ENCODE peak calls at places on chromosomes 4 and X, in nine cellular contexts. W, D, V, L, S, N, B, E and T are unnamed samples. For H3K4me1 and H3K36me3, the result is how much of the 10 kb centered on the place peaks cover.

GRCh38 chr4:117324851-117325491 is 239.6 kb upstream of the TRAM1L1 start:
- DNase-seq in N (no peak), S (no peak), B (no peak), W (peak), E (no peak), L (no peak), D (no peak), V (no peak), T (no peak)

GRCh38 chrX:37834937-37835336 is 12.4 kb downstream of the DYNLT3 start:
- DNase-seq in L (no peak), E (no peak), W (no peak), D (no peak), V (no peak), B (no peak), N (no peak), S (no peak), T (no peak)

GRCh38 chr4:180134116-180134866 is 2108.9 kb upstream of the TENM3 start:
- DNase-seq in L (no peak), V (no peak), B (peak), S (no peak), D (no peak), N (no peak), W (no peak), E (no peak), T (no peak)

GRCh38 chrX:119817130-119817690 is 25.8 kb upstream of the RPL39 start:
- DNase-seq in V (no peak), L (peak), W (no peak), D (no peak), E (no peak), B (no peak), N (no peak), S (no peak), T (no peak)

GRCh38 chr4:100117749-100118148 is 72.5 kb downstream of the DDIT4L start:
- DNase-seq in L (no peak), V (no peak), D (no peak), E (no peak), W (peak), N (no peak), S (no peak), B (no peak), T (no peak)

GRCh38 chr4:161655148-161655547 is 508.7 kb downstream of the FSTL5 start:
- DNase-seq in W (no peak), L (no peak), D (no peak), S (no peak), N (no peak), B (no peak), V (no peak), E (no peak), T (no peak)

GRCh38 chr4:41693629-41694028 is 54.9 kb downstream of the PHOX2B start:
- DNase-seq in N (no peak), W (peak), L (no peak), B (no peak), E (no peak), V (no peak), D (no peak), S (no peak), T (peak)

GRCh38 chr4:6869944-6870343 is 39.7 kb upstream of the TBC1D14 start:
- DNase-seq in E (no peak), L (no peak), D (no peak), S (peak), N (no peak), B (no peak), W (no peak), V (no peak), T (no peak)

GRCh38 chr4:71456841-71457240 is 118.0 kb downstream of the SLC4A4 start:
- DNase-seq in W (peak), E (no peak), B (no peak), S (no peak), V (no peak), N (no peak), L (no peak), D (peak), T (no peak)

GRCh38 chrX:70455366-70456202 is 10.9 kb downstream of the DLG3 start:
- DNase-seq in E (no peak), S (no peak), B (no peak), L (no peak), N (no peak), W (no peak), D (no peak), V (no peak), T (no peak)

GRCh38 chr4:26206339-26206738 is 114.5 kb upstream of the RBPJ start:
- DNase-seq in V (peak), W (peak), D (no peak), E (no peak), L (peak), S (no peak), N (no peak), B (peak), T (no peak)

GRCh38 chr4:73315091-73315490 is 56.5 kb upstream of the ANKRD17 start:
- DNase-seq in E (no peak), B (no peak), D (no peak), W (peak), N (no peak), L (no peak), V (no peak), S (no peak), T (no peak)

GRCh38 chr4:135485371-135485770 is 1283.8 kb upstream of the PABPC4L start:
- DNase-seq in B (no peak), L (no peak), E (no peak), W (no peak), D (no peak), N (no peak), S (no peak), V (no peak), T (no peak)

GRCh38 chr4:78040431-78040830 is 16.7 kb upstream of the FRAS1 start:
- DNase-seq in E (no peak), N (no peak), W (peak), D (no peak), S (no peak), B (no peak), V (no peak), L (no peak), T (no peak)

GRCh38 chrX:52577464-52578173 is 60.8 kb upstream of the XAGE1B start:
- DNase-seq in D (no peak), S (no peak), V (no peak), L (no peak), E (no peak), W (no peak), B (peak), N (no peak), T (no peak)

GRCh38 chr4:133136833-133137232 is 12.3 kb upstream of the PCDH10 start:
- DNase-seq in D (no peak), W (no peak), L (no peak), E (no peak), N (no peak), B (no peak), V (no peak), S (no peak), T (no peak)

GRCh38 chr4:7323872-7324650 is 110.7 kb downstream of the PSAPL1 start:
- DNase-seq in V (no peak), B (no peak), W (no peak), L (no peak), D (no peak), S (peak), N (peak), E (no peak), T (no peak)

GRCh38 chr4:74370912-74371311 is 6.0 kb downstream of the EREG start:
- DNase-seq in N (no peak), W (peak), E (no peak), L (no peak), D (no peak), V (no peak), S (no peak), B (peak), T (peak)

GRCh38 chrX:13387656-13388421 is 68.0 kb upstream of the ATXN3L start:
- DNase-seq in V (no peak), S (no peak), E (no peak), B (no peak), W (no peak), N (no peak), D (no peak), L (no peak), T (no peak)

GRCh38 chrX:120736989-120737388 is 107.1 kb upstream of the C1GALT1C1 start:
- DNase-seq in E (no peak), N (no peak), S (no peak), L (no peak), V (no peak), D (no peak), B (no peak), W (no peak), T (no peak)

GRCh38 chr4:62274782-62275181 is 1074.7 kb downstream of the ADGRL3 start:
- DNase-seq in N (no peak), E (no peak), S (no peak), V (no peak), B (no peak), D (no peak), W (no peak), L (no peak), T (no peak)

GRCh38 chr4:102299708-102300107 is 45.6 kb downstream of the SLC39A8 start:
- DNase-seq in S (no peak), L (no peak), E (no peak), W (peak), N (peak), D (no peak), V (no peak), B (peak), T (peak)

GRCh38 chrX:129359269-129359668 is 164.0 kb downstream of the SMARCA1 start:
- DNase-seq in B (no peak), E (no peak), S (no peak), D (no peak), V (no peak), W (peak), N (no peak), L (no peak), T (no peak)

GRCh38 chr4:144594471-144594986 is 51.4 kb upstream of the HHIP start:
- DNase-seq in L (no peak), V (no peak), B (no peak), S (no peak), N (no peak), D (no peak), W (no peak), E (no peak), T (no peak)

GRCh38 chr4:170198742-170199141 is 109.0 kb upstream of the AADAT start:
- DNase-seq in S (no peak), L (no peak), N (no peak), V (no peak), W (no peak), B (no peak), E (no peak), D (no peak), T (no peak)

GRCh38 chr4:100504086-100504874 is 13.5 kb downstream of the EMCN start:
- DNase-seq in D (peak), L (no peak), V (no peak), N (no peak), W (no peak), E (no peak), B (no peak), S (no peak), T (no peak)

GRCh38 chrX:149074429-149074828 is 430.7 kb downstream of the IDS start:
- DNase-seq in W (peak), V (peak), B (peak), S (peak), E (peak), D (peak), L (peak), N (peak), T (peak)

GRCh38 chr4:184471872-184472539 is 2.3 kb downstream of the IRF2 start:
- DNase-seq in E (no peak), D (no peak), V (no peak), B (no peak), N (peak), L (no peak), S (no peak), W (peak), T (peak)

GRCh38 chr4:56653461-56654237 is 27.4 kb downstream of the HOPX start:
- DNase-seq in S (no peak), D (no peak), B (no peak), V (no peak), L (no peak), E (no peak), N (peak), W (no peak), T (peak)

GRCh38 chr4:184328022-184328736 is 110.5 kb upstream of the ENPP6 start:
- DNase-seq in N (no peak), V (no peak), W (no peak), D (no peak), L (no peak), E (no peak), B (no peak), S (no peak), T (peak)

GRCh38 chrX:101759000-101759399 is 99.3 kb upstream of the ARMCX2 start:
- DNase-seq in W (peak), S (no peak), D (peak), E (no peak), B (peak), V (peak), N (peak), L (peak), T (peak)

GRCh38 chr4:139223682-139224317 is 46.8 kb upstream of the ELF2 start:
- DNase-seq in E (no peak), V (peak), L (peak), W (peak), D (peak), B (peak), N (no peak), S (peak), T (no peak)

GRCh38 chrX:152641256-152641875 is 3.7 kb downstream of the GABRQ start:
- DNase-seq in B (no peak), V (no peak), L (no peak), N (no peak), E (no peak), D (no peak), W (no peak), S (no peak), T (no peak)

GRCh38 chr4:146649232-146649631 is 10.5 kb downstream of the POU4F2 start:
- DNase-seq in V (no peak), B (no peak), E (no peak), D (no peak), N (no peak), W (no peak), L (no peak), S (no peak), T (no peak)

GRCh38 chrX:11913001-11913400 is 155.0 kb downstream of the MSL3 start:
- DNase-seq in W (peak), E (no peak), B (no peak), N (no peak), L (no peak), D (no peak), V (no peak), S (no peak), T (no peak)

GRCh38 chr4:85370400-85371032 is 104.4 kb upstream of the ARHGAP24 start:
- DNase-seq in S (peak), N (no peak), E (no peak), W (peak), B (peak), L (peak), V (no peak), D (peak), T (peak)

GRCh38 chr4:33606951-33607350 is 2637.4 kb downstream of the ARAP2 start:
- DNase-seq in D (no peak), S (no peak), W (no peak), L (no peak), B (no peak), V (no peak), E (no peak), N (no peak), T (no peak)

GRCh38 chr4:3205995-3206394 is 43.0 kb upstream of the MSANTD1 start:
- DNase-seq in V (no peak), N (no peak), W (no peak), E (no peak), D (no peak), L (no peak), B (no peak), S (no peak), T (no peak)

GRCh38 chr4:3206439-3207100 is 42.4 kb upstream of the MSANTD1 start:
- DNase-seq in S (no peak), D (no peak), W (no peak), N (no peak), B (no peak), V (no peak), L (no peak), E (no peak), T (no peak)

GRCh38 chr4:3209551-3210325 is 39.2 kb upstream of the MSANTD1 start:
- DNase-seq in S (no peak), E (no peak), L (no peak), V (no peak), N (no peak), B (no peak), W (no peak), D (no peak), T (no peak)

GRCh38 chr4:3208826-3209225 is 40.1 kb upstream of the MSANTD1 start:
- DNase-seq in S (no peak), W (no peak), L (no peak), B (no peak), D (no peak), E (no peak), N (no peak), V (no peak), T (no peak)

GRCh38 chr4:3207531-3208037 is 41.4 kb upstream of the MSANTD1 start:
- DNase-seq in B (no peak), N (no peak), V (no peak), S (no peak), D (no peak), E (no peak), L (no peak), W (peak), T (no peak)
- TF ChIP-seq CTCF in B (no peak), N (no peak), V (no peak), S (no peak), D (no peak), E (no peak), L (no peak), W (no peak), T (no peak)

DNA sequence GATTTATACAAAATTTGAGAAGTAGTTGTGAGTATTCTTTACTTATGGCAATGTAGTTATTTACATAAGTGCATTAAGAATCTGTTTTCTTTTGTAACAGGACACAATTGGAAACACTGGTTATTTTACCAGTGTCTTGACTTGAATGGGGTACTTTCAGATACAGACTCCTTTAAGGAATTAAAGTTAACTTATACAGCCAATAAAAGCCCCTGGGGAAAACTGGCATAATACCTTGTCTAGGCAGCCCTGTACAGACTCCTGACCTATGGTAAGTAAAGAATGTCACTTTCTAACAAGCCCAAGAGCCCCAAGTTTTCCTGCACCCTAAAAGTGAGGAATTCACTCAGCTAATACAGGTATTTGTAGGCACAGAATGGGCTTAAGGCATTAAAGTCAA is 241.8 kb downstream of the CPXCR1 start:
- DNase-seq in V (no peak), B (no peak), S (no peak), L (no peak), D (no peak), W (no peak), E (no peak), N (no peak), T (no peak)
- H3K4me1 ChIP-seq in V (under half), B (under half), S (under half), L (under half), D (under half), W (under half), E (under half), N (under half), T (under half)

DNA sequence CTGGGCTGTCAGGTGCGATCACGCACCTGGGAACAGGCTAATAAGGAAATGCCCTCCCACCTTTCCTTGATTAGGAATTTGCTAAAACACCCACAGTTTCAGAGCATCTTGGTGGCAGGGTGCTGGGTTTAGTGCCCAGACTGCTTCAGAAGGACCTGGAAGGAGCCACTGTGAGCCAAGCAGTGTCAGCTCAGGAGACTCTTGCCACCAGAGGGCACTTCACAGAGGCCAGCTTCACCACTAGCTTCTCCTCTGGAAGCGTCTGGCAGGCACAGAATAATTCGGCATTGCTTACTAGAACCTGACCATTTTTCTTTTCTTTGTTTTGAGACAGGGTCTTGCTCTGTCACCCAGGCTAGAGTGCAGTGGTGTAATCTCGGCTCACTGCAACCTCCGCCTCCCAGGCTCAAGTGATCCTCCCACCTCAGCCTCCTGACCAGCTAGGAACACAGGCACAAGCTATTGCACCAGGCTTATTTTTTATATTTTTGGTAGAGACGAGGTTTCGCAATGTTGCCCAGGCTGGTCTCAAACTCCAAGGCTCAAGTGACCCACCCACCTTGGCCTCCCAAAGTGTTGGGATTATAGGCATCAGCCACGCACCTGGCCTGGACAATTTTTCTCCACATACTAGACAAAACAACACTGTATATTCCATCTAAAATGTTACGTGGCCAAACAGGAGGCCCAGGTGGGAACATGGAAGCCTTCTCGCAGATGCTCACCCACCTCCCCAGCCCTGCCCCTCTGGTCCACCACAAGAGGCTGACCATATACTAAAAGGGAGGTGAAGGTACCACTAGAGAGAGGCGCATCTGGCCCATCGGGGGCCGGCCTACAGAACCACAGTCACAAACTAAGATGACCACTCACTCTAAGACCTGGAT is 14.1 kb downstream of the NOP14 start:
- DNase-seq in B (peak), V (no peak), W (peak), N (no peak), D (peak), L (no peak), E (no peak), S (no peak), T (peak)
- H3K36me3 ChIP-seq in B (under half), V (half or more), W (half or more), N (half or more), D (half or more), L (half or more), E (under half), S (half or more), T (half or more)

GRCh38 chrX:138938003-138938402 is 226.5 kb upstream of the FGF13 start:
- DNase-seq in B (no peak), W (no peak), D (no peak), L (no peak), S (no peak), V (no peak), N (no peak), E (no peak), T (no peak)
- TF ChIP-seq CTCF in B (no peak), W (no peak), D (no peak), L (no peak), S (no peak), V (no peak), N (no peak), E (no peak), T (no peak)